ENCODE peak calls at places on chromosomes 13 and 19, in four cellular contexts. One of them, this sample, is unnamed.

GRCh38 chr19:18419195-18419698 is at the start of gene SSBP4:
- DNase-seq in right lobe of liver: peak; percentile 74
- DNase-seq in A549: peak; percentile 79
- DNase-seq in heart left ventricle: peak; percentile 88
- DNase-seq in this sample: peak; percentile 68

GRCh38 chr19:38031423-38031770 is 124.4 kb downstream of the SIPA1L3 start:
- DNase-seq in A549: peak; percentile 47
- DNase-seq in right lobe of liver: no peak
- DNase-seq in heart left ventricle: no peak
- DNase-seq in this sample: no peak

GRCh38 chr13:32829676-32830091 is 186.5 kb upstream of the KL start:
- DNase-seq in heart left ventricle: no peak
- DNase-seq in A549: peak; percentile 34
- DNase-seq in right lobe of liver: no peak
- DNase-seq in this sample: no peak

GRCh38 chr13:101424381-101425155 is 8.3 kb upstream of the NALCN start:
- DNase-seq in A549: no peak
- DNase-seq in heart left ventricle: no peak
- DNase-seq in right lobe of liver: no peak
- DNase-seq in this sample: no peak

GRCh38 chr19:38409631-38410133 is 6.8 kb downstream of the FAM98C start:
- DNase-seq in heart left ventricle: no peak
- DNase-seq in A549: peak; percentile 42
- DNase-seq in right lobe of liver: no peak
- DNase-seq in this sample: no peak

GRCh38 chr13:40597735-40598365 is 68.6 kb downstream of the FOXO1 start:
- DNase-seq in right lobe of liver: no peak
- DNase-seq in A549: no peak
- DNase-seq in heart left ventricle: no peak
- DNase-seq in this sample: peak; percentile 35

GRCh38 chr13:30301827-30302226 is 5.5 kb downstream of the KATNAL1 start:
- DNase-seq in heart left ventricle: no peak
- DNase-seq in A549: no peak
- DNase-seq in right lobe of liver: no peak
- DNase-seq in this sample: no peak

GRCh38 chr13:52359534-52359933 is 46.4 kb downstream of the THSD1 start:
- DNase-seq in right lobe of liver: no peak
- DNase-seq in heart left ventricle: no peak
- DNase-seq in A549: no peak
- DNase-seq in this sample: no peak

GRCh38 chr13:47564041-47564440 is 437.0 kb downstream of the SUCLA2 start:
- DNase-seq in right lobe of liver: no peak
- DNase-seq in heart left ventricle: no peak
- DNase-seq in A549: no peak
- DNase-seq in this sample: no peak

GRCh38 chr19:17526922-17527321 is 15.5 kb downstream of the PGLS start:
- DNase-seq in heart left ventricle: no peak
- DNase-seq in A549: no peak
- DNase-seq in right lobe of liver: no peak
- DNase-seq in this sample: no peak

GRCh38 chr13:51966186-51966585 is 45.1 kb downstream of the ATP7B start:
- DNase-seq in A549: no peak
- DNase-seq in heart left ventricle: no peak
- DNase-seq in right lobe of liver: no peak
- DNase-seq in this sample: no peak

GRCh38 chr13:50387124-50387581 is 371.9 kb downstream of the KCNRG start:
- DNase-seq in heart left ventricle: peak; percentile 69
- DNase-seq in right lobe of liver: peak; percentile 92
- DNase-seq in A549: no peak
- DNase-seq in this sample: peak; percentile 55

GRCh38 chr13:99289674-99290337 is 17.4 kb downstream of the GPR183 start:
- DNase-seq in A549: no peak
- DNase-seq in right lobe of liver: no peak
- DNase-seq in heart left ventricle: no peak
- DNase-seq in this sample: no peak

GRCh38 chr19:38851622-38852230 is 1.9 kb upstream of the HNRNPL start:
- DNase-seq in right lobe of liver: peak; percentile 97
- DNase-seq in heart left ventricle: peak; percentile 97
- DNase-seq in A549: peak; percentile 98
- DNase-seq in this sample: peak; percentile 96

GRCh38 chr13:22372261-22372660 is 701.4 kb downstream of the FGF9 start:
- DNase-seq in heart left ventricle: no peak
- DNase-seq in A549: no peak
- DNase-seq in right lobe of liver: no peak
- DNase-seq in this sample: no peak

GRCh38 chr13:104586010-104586746 is 1520.0 kb upstream of the SLC10A2 start:
- DNase-seq in A549: no peak
- DNase-seq in heart left ventricle: no peak
- DNase-seq in right lobe of liver: no peak
- DNase-seq in this sample: no peak

GRCh38 chr13:102902789-102903347 is 57.0 kb downstream of the ERCC5 start:
- DNase-seq in A549: no peak
- DNase-seq in heart left ventricle: peak; percentile 62
- DNase-seq in right lobe of liver: peak; percentile 70
- DNase-seq in this sample: no peak

GRCh38 chr13:44463759-44464158 is 90.1 kb downstream of the SERP2 start:
- DNase-seq in A549: no peak
- DNase-seq in right lobe of liver: no peak
- DNase-seq in heart left ventricle: no peak
- DNase-seq in this sample: no peak

GRCh38 chr19:40604647-40605200 is 3.6 kb downstream of the LTBP4 start:
- DNase-seq in A549: peak; percentile 66
- DNase-seq in right lobe of liver: no peak
- DNase-seq in heart left ventricle: no peak
- DNase-seq in this sample: no peak

GRCh38 chr13:70829748-70830147 is 721.5 kb upstream of the KLHL1 start:
- DNase-seq in A549: no peak
- DNase-seq in right lobe of liver: no peak
- DNase-seq in heart left ventricle: no peak
- DNase-seq in this sample: no peak

GRCh38 chr19:51091895-51092873 is 9.5 kb upstream of the KLK14 start:
- DNase-seq in A549: no peak
- DNase-seq in heart left ventricle: no peak
- DNase-seq in right lobe of liver: no peak
- DNase-seq in this sample: no peak

GRCh38 chr19:49506575-49507105 is 5.8 kb upstream of the FCGRT start:
- DNase-seq in A549: peak; percentile 75
- DNase-seq in heart left ventricle: peak; percentile 72
- DNase-seq in right lobe of liver: peak; percentile 73
- DNase-seq in this sample: peak; percentile 64

GRCh38 chr19:49845433-49845832 is 5.5 kb upstream of the PTOV1 start:
- DNase-seq in A549: no peak
- DNase-seq in right lobe of liver: no peak
- DNase-seq in heart left ventricle: no peak
- DNase-seq in this sample: no peak

GRCh38 chr19:38838208-38838985 is 6.8 kb upstream of the ECH1 start:
- DNase-seq in heart left ventricle: no peak
- DNase-seq in right lobe of liver: no peak
- DNase-seq in A549: peak; percentile 62
- DNase-seq in this sample: no peak

GRCh38 chr13:23551213-23552008 is 18.8 kb upstream of the TNFRSF19 start:
- DNase-seq in right lobe of liver: no peak
- DNase-seq in heart left ventricle: no peak
- DNase-seq in A549: no peak
- DNase-seq in this sample: no peak

GRCh38 chr19:48695743-48696352 is at the start of gene FUT2:
- DNase-seq in heart left ventricle: no peak
- DNase-seq in right lobe of liver: no peak
- DNase-seq in A549: no peak
- DNase-seq in this sample: no peak

GRCh38 chr19:50794074-50794777 is 4.0 kb downstream of the ACP4 start:
- DNase-seq in heart left ventricle: no peak
- DNase-seq in A549: peak; percentile 66
- DNase-seq in right lobe of liver: no peak
- DNase-seq in this sample: no peak

GRCh38 chr19:49151339-49152217 is 3.6 kb downstream of the HRC start:
- DNase-seq in A549: peak; percentile 91
- DNase-seq in heart left ventricle: peak; percentile 78
- DNase-seq in right lobe of liver: peak; percentile 78
- DNase-seq in this sample: peak; percentile 90

DNA sequence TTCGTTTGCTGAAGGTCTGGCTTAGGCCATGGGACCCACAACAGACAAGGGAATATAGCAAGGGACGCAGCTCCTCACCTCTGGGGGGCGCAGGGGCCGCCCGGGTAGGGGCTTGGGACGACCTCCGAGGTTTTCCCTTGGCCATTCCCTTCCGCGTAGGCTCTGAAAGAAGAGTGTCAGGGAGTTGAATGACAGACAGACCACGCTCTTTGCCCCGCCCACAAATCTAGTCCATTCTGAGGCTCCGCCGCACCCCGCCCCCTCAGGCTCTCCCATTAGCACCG is 11.4 kb upstream of the ZNF414 start:
- DNase-seq in heart left ventricle: no peak
- DNase-seq in A549: no peak
- DNase-seq in right lobe of liver: no peak
- DNase-seq in this sample: no peak
- TF ChIP-seq POLR2A in heart left ventricle: no peak
- TF ChIP-seq POLR2A in A549: peak; percentile 28
- TF ChIP-seq POLR2A in right lobe of liver: peak; percentile 46
- TF ChIP-seq POLR2A in this sample: peak; percentile 49

DNA sequence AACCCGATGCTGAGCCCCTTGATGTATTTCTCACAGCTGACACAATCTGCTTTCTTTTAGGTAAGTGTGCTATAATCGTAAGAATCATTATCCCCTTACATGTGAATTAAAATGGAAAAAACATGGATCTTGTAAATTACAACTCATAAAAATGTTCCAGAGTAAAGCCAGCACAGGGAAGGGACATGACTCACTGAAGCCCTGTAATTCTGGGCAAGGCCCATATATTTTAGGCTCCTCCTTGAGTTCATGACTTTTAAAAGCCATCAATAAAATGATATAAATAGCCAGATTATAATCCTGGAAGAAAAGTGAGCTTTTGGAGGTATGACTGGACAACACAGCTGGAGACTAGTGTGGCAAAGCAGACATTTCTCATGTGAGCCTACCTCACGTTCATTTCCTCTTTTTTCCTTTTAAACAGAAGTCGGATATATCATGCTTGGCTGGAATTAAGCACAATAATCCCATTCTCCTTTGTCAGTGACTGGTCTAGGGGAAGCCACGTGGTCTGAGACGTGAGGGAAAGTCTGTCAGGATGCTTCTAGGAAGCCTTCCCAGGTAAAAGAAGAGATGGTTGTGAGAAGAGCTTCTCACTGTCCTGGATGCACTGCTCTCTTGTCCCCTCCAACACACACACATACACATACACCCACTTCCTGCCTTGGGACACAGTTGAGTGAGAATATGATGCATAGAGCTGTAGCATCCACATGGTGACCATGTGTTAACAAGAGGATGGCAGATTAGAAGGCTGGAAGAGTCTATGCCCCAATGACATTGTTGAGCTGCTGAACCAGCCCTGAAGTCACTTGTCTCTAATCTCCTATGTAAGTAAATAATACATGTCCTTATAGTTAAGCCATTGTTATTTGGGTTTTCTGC is 165.4 kb downstream of the RGCC start:
- DNase-seq in heart left ventricle: no peak
- DNase-seq in right lobe of liver: no peak
- DNase-seq in A549: no peak
- DNase-seq in this sample: no peak
- TF ChIP-seq POLR2A in heart left ventricle: no peak
- TF ChIP-seq POLR2A in right lobe of liver: no peak
- TF ChIP-seq POLR2A in A549: no peak
- TF ChIP-seq POLR2A in this sample: no peak

GRCh38 chr13:20566917-20567755 is at the start of gene IFT88:
- DNase-seq in heart left ventricle: peak; percentile 95
- DNase-seq in A549: peak; percentile 86
- DNase-seq in right lobe of liver: peak; percentile 94
- DNase-seq in this sample: peak; percentile 89
- TF ChIP-seq POLR2A in heart left ventricle: no peak
- TF ChIP-seq POLR2A in A549: peak; percentile 45
- TF ChIP-seq POLR2A in right lobe of liver: peak; percentile 86
- TF ChIP-seq POLR2A in this sample: peak; percentile 85

DNA sequence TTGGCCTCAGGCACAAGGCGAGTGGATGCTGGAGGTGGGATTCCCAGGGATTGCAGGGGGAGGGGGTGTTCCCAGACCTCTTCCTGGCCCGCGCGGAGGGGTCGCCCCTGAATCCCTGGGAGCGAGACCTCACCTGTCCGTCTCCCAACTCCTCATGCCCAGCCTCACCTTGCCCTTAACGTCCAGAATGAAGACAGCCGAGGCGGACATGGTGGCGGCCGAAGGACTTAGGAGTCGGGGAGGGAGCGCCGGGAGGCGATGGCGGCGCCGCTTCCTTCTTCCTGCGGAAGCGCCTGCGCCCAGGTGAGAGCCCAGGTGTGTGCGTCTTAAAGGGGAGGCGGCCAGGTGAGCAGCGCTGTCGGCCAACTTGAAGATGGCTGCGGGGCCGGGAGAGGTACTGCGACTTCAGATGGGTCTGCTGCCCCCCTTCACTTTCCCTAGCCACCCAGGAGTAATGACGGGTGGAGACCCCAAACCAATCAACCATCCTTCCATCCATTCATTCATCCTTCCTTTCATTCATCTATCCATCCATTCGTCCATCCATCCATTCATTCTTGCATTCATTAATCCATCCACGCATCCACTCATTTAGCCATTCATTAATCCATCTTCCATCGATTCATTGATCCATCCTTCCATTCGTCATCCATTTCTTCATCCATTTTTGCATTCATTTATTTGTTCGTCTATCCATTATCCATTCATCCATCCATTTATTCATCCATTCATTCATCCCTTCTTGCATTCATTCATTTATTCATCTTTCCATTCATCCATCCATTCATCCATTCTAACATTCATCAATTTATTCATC is at the start of gene AP1M2:
- DNase-seq in heart left ventricle: no peak
- DNase-seq in A549: no peak
- DNase-seq in right lobe of liver: no peak
- DNase-seq in this sample: no peak
- TF ChIP-seq POLR2A in heart left ventricle: no peak
- TF ChIP-seq POLR2A in A549: no peak
- TF ChIP-seq POLR2A in right lobe of liver: no peak
- TF ChIP-seq POLR2A in this sample: no peak

DNA sequence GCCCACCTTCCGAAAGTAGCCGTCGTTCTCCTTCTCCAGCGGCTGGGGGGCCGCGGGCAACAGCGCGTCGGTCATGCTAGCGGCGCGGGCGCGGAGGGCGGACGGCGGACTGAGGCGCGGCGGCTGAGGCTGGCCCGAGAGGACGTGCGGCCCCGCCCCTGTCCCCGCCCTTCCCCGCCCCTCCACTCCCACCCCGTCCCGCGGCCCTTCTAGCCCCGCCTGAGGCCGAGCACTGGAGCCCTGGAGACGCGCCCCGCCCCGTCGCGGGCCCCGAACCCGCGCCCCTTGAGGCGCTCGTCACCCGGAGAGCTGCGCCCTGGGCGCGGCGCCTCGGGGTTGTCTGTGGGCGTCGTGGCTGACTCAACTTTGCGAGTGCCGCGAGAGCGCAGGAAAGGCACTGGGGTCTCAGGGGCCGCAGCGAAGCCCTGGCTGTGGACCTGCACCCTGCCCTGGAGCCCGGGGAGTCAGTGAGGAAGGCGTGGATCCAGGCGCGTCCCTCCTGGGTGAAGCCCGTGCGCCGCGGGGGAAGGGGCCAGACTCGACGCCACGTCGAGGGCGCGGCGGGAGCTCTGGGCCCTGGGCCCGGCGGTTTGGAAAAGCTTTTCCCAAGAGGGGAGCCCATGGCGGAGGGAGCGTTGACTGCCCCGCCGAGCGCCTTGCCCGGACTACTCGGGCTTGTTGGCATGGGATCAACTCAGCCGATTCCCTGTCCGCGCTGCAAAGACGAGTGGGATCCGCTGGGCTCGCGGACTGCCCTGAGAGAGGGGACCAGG is at the start of gene RHPN2:
- DNase-seq in heart left ventricle: peak; percentile 76
- DNase-seq in A549: peak; percentile 93
- DNase-seq in right lobe of liver: peak; percentile 82
- DNase-seq in this sample: peak; percentile 39
- TF ChIP-seq POLR2A in heart left ventricle: no peak
- TF ChIP-seq POLR2A in A549: peak; percentile 90
- TF ChIP-seq POLR2A in right lobe of liver: no peak
- TF ChIP-seq POLR2A in this sample: no peak